ENCODE peak calls at places on chromosome 21, in five cellular contexts. One of them, this sample, is unnamed.

GRCh38 chr21:24023402-24023801 is 1583.9 kb downstream of the MRPL39 start:
- DNase-seq in GM12878: no peak
- DNase-seq in HCT116: no peak
- DNase-seq in breast epithelium: no peak
- DNase-seq in prostate gland: no peak
- DNase-seq in this sample: no peak

GRCh38 chr21:36753556-36753955 is 54.6 kb downstream of the SIM2 start:
- DNase-seq in prostate gland: no peak
- DNase-seq in HCT116: no peak
- DNase-seq in breast epithelium: no peak
- DNase-seq in GM12878: no peak
- DNase-seq in this sample: no peak

GRCh38 chr21:25717491-25718139 is 17.1 kb downstream of the ATP5PF start:
- DNase-seq in breast epithelium: no peak
- DNase-seq in prostate gland: no peak
- DNase-seq in GM12878: no peak
- DNase-seq in HCT116: no peak
- DNase-seq in this sample: no peak

GRCh38 chr21:34880401-34880800 is 168.7 kb downstream of the RUNX1 start:
- DNase-seq in breast epithelium: no peak
- DNase-seq in prostate gland: no peak
- DNase-seq in GM12878: no peak
- DNase-seq in HCT116: no peak
- DNase-seq in this sample: no peak

GRCh38 chr21:42056996-42057689 is 14.0 kb upstream of the UMODL1 start:
- DNase-seq in breast epithelium: peak; percentile 80
- DNase-seq in GM12878: no peak
- DNase-seq in prostate gland: peak; percentile 93
- DNase-seq in HCT116: no peak
- DNase-seq in this sample: peak; percentile 68

GRCh38 chr21:30936207-30936606 is 54.8 kb upstream of the KRTAP11-1 start:
- DNase-seq in HCT116: no peak
- DNase-seq in GM12878: no peak
- DNase-seq in prostate gland: no peak
- DNase-seq in breast epithelium: no peak
- DNase-seq in this sample: no peak

GRCh38 chr21:39052718-39053117 is 130.5 kb downstream of the PSMG1 start:
- DNase-seq in prostate gland: no peak
- DNase-seq in HCT116: no peak
- DNase-seq in GM12878: no peak
- DNase-seq in breast epithelium: no peak
- DNase-seq in this sample: no peak

GRCh38 chr21:36945496-36946138 is 20.9 kb downstream of the HLCS start:
- DNase-seq in breast epithelium: no peak
- DNase-seq in GM12878: no peak
- DNase-seq in HCT116: no peak
- DNase-seq in prostate gland: no peak
- DNase-seq in this sample: no peak

GRCh38 chr21:29304577-29304976 is 5.9 kb downstream of the BACH1 start:
- DNase-seq in prostate gland: no peak
- DNase-seq in breast epithelium: no peak
- DNase-seq in HCT116: no peak
- DNase-seq in GM12878: no peak
- DNase-seq in this sample: no peak
- H3K4me1 ChIP-seq in prostate gland: peaks cover 4% of the 10 kb centered on the region
- H3K4me1 ChIP-seq in breast epithelium: peaks cover 12% of the 10 kb centered on the region
- H3K4me1 ChIP-seq in HCT116: peaks cover 10% of the 10 kb centered on the region
- H3K4me1 ChIP-seq in GM12878: peaks cover 25% of the 10 kb centered on the region
- H3K4me1 ChIP-seq in this sample: peaks cover 60% of the 10 kb centered on the region

DNA sequence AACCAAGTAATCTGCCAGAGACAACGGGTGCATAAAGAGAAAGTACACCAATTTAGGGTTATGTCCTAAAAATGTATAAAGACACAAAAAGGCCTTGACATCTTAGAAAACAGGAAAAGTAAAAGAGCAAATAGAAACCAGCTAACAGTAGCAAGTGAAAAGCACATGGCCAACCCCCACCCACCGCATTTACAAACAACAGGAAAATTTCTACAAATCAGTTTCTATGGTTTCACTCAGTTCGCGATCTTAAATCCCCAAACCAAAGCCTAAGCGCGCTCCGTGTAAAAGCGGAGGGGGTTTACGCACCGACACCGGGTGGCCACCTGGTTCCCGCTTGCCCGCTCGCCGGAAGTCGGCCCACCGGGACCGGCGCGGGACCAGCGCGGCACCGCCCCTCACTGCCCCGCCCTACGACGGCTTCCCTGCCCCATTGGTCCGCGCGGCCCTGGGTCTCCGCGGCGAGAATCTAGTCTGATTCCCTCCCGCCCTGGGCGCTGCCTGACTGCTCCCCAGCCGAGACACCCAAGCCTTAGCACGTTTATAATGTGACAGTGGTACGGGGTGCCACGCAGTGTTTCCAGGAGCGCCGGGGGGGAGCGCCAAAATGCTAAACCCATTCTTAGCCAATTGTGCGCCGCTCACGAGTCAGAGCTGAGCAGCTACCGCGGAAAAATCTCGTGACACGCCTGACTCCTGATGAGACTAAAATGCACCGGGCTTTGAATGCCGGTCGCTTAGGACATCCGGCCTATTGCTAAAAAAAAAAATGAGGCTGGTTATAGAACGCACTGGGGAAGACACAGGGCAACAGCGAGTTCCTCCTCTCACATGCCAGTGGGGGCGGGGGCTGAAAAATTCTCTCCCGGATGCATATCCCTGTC is at the start of gene GART:
- DNase-seq in breast epithelium: peak; percentile 78
- DNase-seq in prostate gland: peak; percentile 79
- DNase-seq in GM12878: peak; percentile 35
- DNase-seq in HCT116: peak; percentile 42
- DNase-seq in this sample: peak; percentile 96
- TF ChIP-seq POLR2AphosphoS5 in breast epithelium: peak; percentile 68
- TF ChIP-seq POLR2AphosphoS5 in prostate gland: peak; percentile 74
- TF ChIP-seq POLR2AphosphoS5 in GM12878: peak; percentile 85
- TF ChIP-seq POLR2AphosphoS5 in HCT116: peak; percentile 64
- TF ChIP-seq POLR2AphosphoS5 in this sample: peak; percentile 94

GRCh38 chr21:44866780-44867179 is 6.7 kb downstream of the PTTG1IP start:
- DNase-seq in prostate gland: no peak
- DNase-seq in HCT116: no peak
- DNase-seq in breast epithelium: no peak
- DNase-seq in GM12878: no peak
- DNase-seq in this sample: peak; percentile 12
- H3K27ac ChIP-seq in prostate gland: no peak overlapping the region
- H3K27ac ChIP-seq in HCT116: no peak overlapping the region
- H3K27ac ChIP-seq in breast epithelium: peak overlapping the region; percentile 26
- H3K27ac ChIP-seq in GM12878: no peak overlapping the region
- H3K27ac ChIP-seq in this sample: no peak overlapping the region

DNA sequence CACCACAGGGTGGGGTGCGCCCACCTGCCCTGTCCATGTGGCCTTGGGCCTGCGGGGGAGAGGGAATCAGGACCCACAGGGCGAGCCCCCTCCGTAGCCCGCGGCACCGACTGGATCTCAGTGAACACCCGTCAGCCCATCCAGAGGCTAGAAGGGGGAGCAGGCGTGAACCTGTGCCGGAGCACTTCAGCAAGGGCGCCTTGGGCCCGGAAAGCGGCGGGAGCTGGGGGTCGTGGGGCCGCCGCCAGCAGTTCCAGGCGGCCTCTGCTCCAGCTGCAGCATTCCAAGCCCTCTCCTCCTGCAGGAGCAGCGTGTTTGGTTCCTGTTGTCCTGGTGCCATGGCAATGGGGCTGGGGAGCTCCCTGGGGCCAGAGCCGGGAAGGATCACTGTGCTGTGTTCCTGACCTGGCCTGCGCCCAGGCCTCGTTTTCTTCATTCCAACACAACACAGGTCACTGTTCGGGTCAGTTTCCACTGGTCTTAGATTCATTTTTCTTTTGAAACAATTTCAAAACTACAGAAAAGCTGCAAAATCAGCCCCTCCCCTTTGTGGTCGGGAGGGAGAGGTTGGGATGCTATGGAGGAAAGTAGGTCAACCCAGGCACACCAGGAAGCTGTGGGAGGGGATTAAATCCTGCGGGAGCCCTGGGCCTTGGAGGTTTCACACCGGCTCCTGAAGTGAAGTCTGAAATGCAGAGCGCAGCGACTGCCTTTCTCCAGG is 18.8 kb downstream of the SLX9 start:
- DNase-seq in HCT116: no peak
- DNase-seq in prostate gland: no peak
- DNase-seq in GM12878: no peak
- DNase-seq in breast epithelium: peak; percentile 66
- DNase-seq in this sample: peak; percentile 78
- H3K4me1 ChIP-seq in HCT116: no peaks in the 10 kb centered on the region
- H3K4me1 ChIP-seq in prostate gland: no peaks in the 10 kb centered on the region
- H3K4me1 ChIP-seq in GM12878: no peaks in the 10 kb centered on the region
- H3K4me1 ChIP-seq in breast epithelium: peaks cover 18% of the 10 kb centered on the region
- H3K4me1 ChIP-seq in this sample: peaks cover 59% of the 10 kb centered on the region

GRCh38 chr21:29146726-29147125 is 16.3 kb downstream of the MAP3K7CL start:
- DNase-seq in prostate gland: no peak
- DNase-seq in HCT116: no peak
- DNase-seq in GM12878: no peak
- DNase-seq in breast epithelium: no peak
- DNase-seq in this sample: no peak

GRCh38 chr21:29144736-29145353 is 14.4 kb downstream of the MAP3K7CL start:
- DNase-seq in prostate gland: no peak
- DNase-seq in GM12878: no peak
- DNase-seq in HCT116: no peak
- DNase-seq in breast epithelium: no peak
- DNase-seq in this sample: no peak

GRCh38 chr21:29145354-29145782 is 14.9 kb downstream of the MAP3K7CL start:
- DNase-seq in breast epithelium: no peak
- DNase-seq in prostate gland: peak; percentile 55
- DNase-seq in HCT116: no peak
- DNase-seq in GM12878: no peak
- DNase-seq in this sample: no peak

GRCh38 chr21:29148535-29148934 is 18.1 kb downstream of the MAP3K7CL start:
- DNase-seq in breast epithelium: no peak
- DNase-seq in GM12878: no peak
- DNase-seq in HCT116: no peak
- DNase-seq in prostate gland: peak; percentile 47
- DNase-seq in this sample: no peak

DNA sequence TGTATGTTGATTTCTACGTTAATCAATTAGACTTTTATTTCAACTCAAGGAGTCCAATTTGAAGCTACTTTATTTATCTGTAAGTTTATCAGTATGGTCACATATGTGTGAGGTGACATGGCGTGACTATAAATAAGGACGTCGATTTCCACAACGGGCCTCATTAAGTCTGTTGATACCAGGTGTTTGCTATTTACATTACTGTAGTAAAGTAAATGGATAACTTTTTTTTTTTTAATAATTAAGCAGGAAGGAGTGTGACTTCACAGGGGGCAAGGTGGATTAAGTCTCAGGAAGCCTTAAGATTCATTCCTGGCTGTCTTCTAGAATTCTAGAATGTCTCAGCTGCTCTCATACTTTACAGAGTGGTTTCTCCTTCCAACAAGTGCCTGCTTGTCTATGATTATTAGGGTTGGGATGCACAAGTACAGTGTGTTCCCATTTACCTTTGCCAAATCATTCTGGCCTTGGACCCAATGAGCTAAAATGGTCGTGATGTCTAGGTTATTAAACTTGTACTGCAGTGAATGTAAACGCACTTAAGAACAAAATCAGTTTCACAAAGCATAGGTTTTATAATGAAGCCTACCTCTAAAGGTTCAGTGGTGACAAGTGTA is 15.5 kb downstream of the MAP3K7CL start:
- DNase-seq in prostate gland: peak; percentile 68
- DNase-seq in HCT116: no peak
- DNase-seq in breast epithelium: peak; percentile 36
- DNase-seq in GM12878: no peak
- DNase-seq in this sample: no peak
- TF ChIP-seq POLR2AphosphoS5 in prostate gland: peak; percentile 91
- TF ChIP-seq POLR2AphosphoS5 in HCT116: no peak
- TF ChIP-seq POLR2AphosphoS5 in breast epithelium: no peak
- TF ChIP-seq POLR2AphosphoS5 in GM12878: no peak
- TF ChIP-seq POLR2AphosphoS5 in this sample: no peak